ENCODE peak calls at places on chromosomes 1 and 21, in four cellular contexts. K is PC-3, H is cardiac muscle cell, E is fibroblast of pulmonary artery. P is an unnamed sample.
A peak's percentile ranks its signal among the peaks of the same experiment; 100 is the strongest.

GRCh38 chr1:170734412-170735175 is 70.7 kb downstream of the PRRX1 start:
- DNase-seq in H (no peak), K (peak; percentile 26), E (peak; percentile 16), P (no peak)

GRCh38 chr1:153402226-153402625 is 11.4 kb upstream of the S100A8 start:
- DNase-seq in E (no peak), H (no peak), K (no peak), P (peak; percentile 24)

GRCh38 chr1:228721407-228721806 is 13.9 kb upstream of the RHOU start:
- DNase-seq in E (no peak), K (peak; percentile 52), H (no peak), P (no peak)

GRCh38 chr1:209484429-209484828 is 99.1 kb upstream of the CAMK1G start:
- DNase-seq in H (no peak), E (no peak), K (no peak), P (no peak)

GRCh38 chr1:36693652-36694051 is 210.9 kb upstream of the CSF3R start:
- DNase-seq in E (no peak), K (no peak), H (no peak), P (no peak)

GRCh38 chr1:238738942-238739341 is 647.4 kb upstream of the CHRM3 start:
- DNase-seq in H (no peak), K (no peak), E (no peak), P (no peak)

GRCh38 chr1:183470147-183470960 is 1.9 kb upstream of the SMG7 start:
- DNase-seq in K (peak; percentile 71), E (peak; percentile 73), H (peak; percentile 76), P (peak; percentile 91)

GRCh38 chr1:1304331-1305299 is 3.1 kb downstream of the ACAP3 start:
- DNase-seq in K (no peak), E (peak; percentile 78), H (peak; percentile 81), P (no peak)

GRCh38 chr1:3313579-3313955 is 140.9 kb upstream of the ARHGEF16 start:
- DNase-seq in E (peak; percentile 92), H (peak; percentile 96), K (peak; percentile 29), P (peak; percentile 93)

GRCh38 chr1:115134850-115135484 is 45.7 kb upstream of the TSPAN2 start:
- DNase-seq in H (peak; percentile 67), E (peak; percentile 81), K (peak; percentile 97), P (peak; percentile 89)

GRCh38 chr21:44969965-44970755 is 30.3 kb downstream of the SLX9 start:
- DNase-seq in K (peak; percentile 52), E (peak; percentile 27), H (peak; percentile 13), P (no peak)

GRCh38 chr1:170623171-170623570 is 40.8 kb upstream of the PRRX1 start:
- DNase-seq in K (peak; percentile 87), E (peak; percentile 85), H (peak; percentile 79), P (no peak)

GRCh38 chr1:33586111-33586510 is 113.7 kb downstream of the ZSCAN20 start:
- DNase-seq in E (no peak), K (peak; percentile 83), H (no peak), P (no peak)

GRCh38 chr1:12276225-12276624 is 46.4 kb downstream of the VPS13D start:
- DNase-seq in E (peak; percentile 69), H (peak; percentile 70), K (peak; percentile 53), P (no peak)

GRCh38 chr1:42385283-42385682 is 4.7 kb downstream of the RIMKLA start:
- DNase-seq in E (peak; percentile 26), H (peak; percentile 3), K (peak; percentile 38), P (no peak)

GRCh38 chr1:118294817-118295486 is 109.9 kb upstream of the SPAG17 start:
- DNase-seq in K (no peak), H (peak; percentile 13), E (no peak), P (no peak)

GRCh38 chr21:38869946-38870345 is 64.2 kb downstream of the ETS2 start:
- DNase-seq in K (no peak), H (peak; percentile 8), E (no peak), P (no peak)

GRCh38 chr1:184622136-184622823 is 132.4 kb downstream of the EDEM3 start:
- DNase-seq in K (peak; percentile 70), E (peak; percentile 92), H (peak; percentile 94), P (peak; percentile 84)

DNA sequence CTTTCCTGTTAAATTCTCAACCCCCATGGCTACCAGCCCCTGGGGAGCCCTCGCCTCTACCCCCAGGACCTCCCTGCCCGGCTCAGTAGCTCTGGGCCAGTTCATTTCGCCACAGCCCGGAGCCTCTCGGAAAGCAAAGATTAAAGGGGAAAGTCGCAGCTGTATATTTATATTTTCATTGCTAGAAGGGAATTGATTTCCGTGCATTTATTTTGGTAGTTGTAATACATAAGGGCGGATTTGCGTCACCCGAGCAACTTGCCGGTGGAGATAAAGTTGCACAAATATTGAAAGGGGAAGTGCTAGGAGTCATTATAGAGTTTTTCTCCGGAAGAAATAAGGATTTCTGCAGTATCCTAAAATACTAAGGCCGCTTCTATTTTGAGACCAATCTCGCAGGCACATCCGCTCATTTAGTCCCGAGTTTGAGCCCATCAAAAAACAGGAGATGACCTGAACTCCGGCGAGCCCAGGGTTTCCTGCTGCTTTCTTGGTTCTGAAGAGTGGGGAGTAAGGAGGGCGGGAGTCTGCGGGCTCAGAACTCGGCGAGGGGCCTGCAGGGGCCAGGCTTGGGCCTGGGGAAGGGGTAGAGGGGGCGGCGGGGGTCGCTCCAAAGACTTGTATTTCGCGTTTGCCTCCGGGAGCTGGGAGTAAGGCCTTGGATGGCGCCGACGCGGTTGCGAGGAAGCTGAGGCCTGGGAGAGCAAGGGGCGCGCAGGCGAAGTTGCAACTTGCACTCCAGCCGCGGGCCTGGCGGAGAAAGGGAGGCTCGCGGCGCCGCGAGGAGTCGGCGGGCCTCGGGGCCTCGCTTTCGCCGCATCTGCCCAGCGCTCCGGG is 2.5 kb upstream of the HLX start:
- DNase-seq in K (no peak), H (peak; percentile 47), E (no peak), P (no peak)
- H3K4me3 ChIP-seq in K (no peak overlapping the region), H (peak overlapping the region; percentile 18), E (no peak overlapping the region), P (peak overlapping the region; percentile 48)

GRCh38 chr1:23611601-23612327 is 52.5 kb upstream of the ID3 start:
- DNase-seq in K (no peak), E (no peak), H (no peak), P (no peak)
- H3K4me3 ChIP-seq in K (no peak overlapping the region), E (no peak overlapping the region), H (no peak overlapping the region), P (no peak overlapping the region)

GRCh38 chr1:150154143-150154542 is 4.4 kb downstream of the PLEKHO1 start:
- DNase-seq in K (no peak), E (peak; percentile 53), H (peak; percentile 46), P (no peak)

GRCh38 chr1:150150511-150151021 is 850 bp downstream of the PLEKHO1 start:
- DNase-seq in E (no peak), H (no peak), K (no peak), P (no peak)

GRCh38 chr1:150152182-150152536 is 2.4 kb downstream of the PLEKHO1 start:
- DNase-seq in H (no peak), K (no peak), E (peak; percentile 35), P (no peak)

GRCh38 chr1:150151291-150152181 is 1.8 kb downstream of the PLEKHO1 start:
- DNase-seq in K (no peak), E (no peak), H (no peak), P (no peak)

DNA sequence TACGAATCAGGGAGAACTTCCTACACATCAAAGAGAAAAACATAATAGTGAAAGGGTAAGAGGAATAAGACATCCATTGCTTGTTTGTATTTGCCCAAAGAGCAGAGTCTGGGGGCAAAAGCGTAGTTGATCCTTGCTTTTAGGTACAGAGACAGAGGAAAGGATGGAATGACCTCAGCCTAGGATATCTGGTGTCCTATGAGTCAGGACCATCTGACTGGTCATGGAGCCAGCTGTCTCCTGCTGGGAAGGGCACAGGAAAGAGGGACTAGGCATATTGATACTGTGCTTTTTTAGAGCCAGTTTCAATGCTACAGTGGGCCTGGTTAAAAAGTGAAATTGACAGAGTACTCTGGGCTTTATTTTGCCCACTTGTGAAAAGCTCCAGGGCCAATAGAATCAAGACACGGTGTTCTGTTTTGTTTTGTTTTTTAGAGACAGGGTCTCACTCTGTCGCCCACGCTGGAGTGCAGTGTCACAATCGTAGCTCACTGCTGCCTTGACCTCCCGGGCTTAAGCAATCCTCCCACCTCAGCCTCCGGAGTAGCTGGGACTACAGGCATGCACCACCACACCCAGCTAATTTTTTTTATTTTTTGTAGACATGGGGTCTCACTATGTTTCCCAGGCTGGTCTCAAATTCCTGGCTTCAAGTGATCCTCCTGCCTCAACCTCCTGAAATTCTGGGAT is 3.2 kb downstream of the PLEKHO1 start:
- DNase-seq in K (peak; percentile 24), H (peak; percentile 65), E (peak; percentile 74), P (no peak)
- H3K4me3 ChIP-seq in K (no peak overlapping the region), H (no peak overlapping the region), E (peak overlapping the region; percentile 37), P (peak overlapping the region; percentile 54)

GRCh38 chr1:235632538-235633219 is 16.9 kb downstream of the GNG4 start:
- DNase-seq in H (peak; percentile 71), K (peak; percentile 24), E (peak; percentile 78), P (no peak)
- H3K4me3 ChIP-seq in H (no peak overlapping the region), K (no peak overlapping the region), E (peak overlapping the region; percentile 55), P (peak overlapping the region; percentile 58)

P was measured in coronary artery.